ENCODE peak calls at places on chromosome 1, in five cellular contexts. E is esophagus muscularis mucosa, P is SK-N-SH, F is HCT116, J is breast epithelium. Q is an unnamed sample.

GRCh38 chr1:156797212-156797871 is 19.3 kb downstream of the SH2D2A start:
- DNase-seq in E (no peak), P (peak), F (peak), J (no peak), Q (no peak)

GRCh38 chr1:43272576-43273571 is 3.1 kb downstream of the TMEM125 start:
- DNase-seq in E (no peak), P (no peak), F (no peak), J (peak), Q (no peak)

GRCh38 chr1:224799083-224799482 is 130.4 kb upstream of the DNAH14 start:
- DNase-seq in E (peak), P (no peak), F (no peak), J (no peak), Q (no peak)

GRCh38 chr1:14362331-14362730 is 236.2 kb upstream of the KAZN start:
- DNase-seq in E (peak), P (no peak), F (no peak), J (no peak), Q (no peak)

GRCh38 chr1:13435456-13435855 is 25.2 kb downstream of the PRAMEF20 start:
- DNase-seq in E (no peak), P (no peak), F (no peak), J (no peak), Q (no peak)

GRCh38 chr1:30088594-30089556 is 634.5 kb downstream of the MATN1 start:
- DNase-seq in E (no peak), P (peak), F (no peak), J (no peak), Q (no peak)

GRCh38 chr1:38833146-38833545 is 26.4 kb downstream of the RRAGC start:
- DNase-seq in E (no peak), P (no peak), F (no peak), J (no peak), Q (no peak)

GRCh38 chr1:165858364-165858823 is 31.0 kb downstream of the UCK2 start:
- DNase-seq in E (no peak), P (no peak), F (no peak), J (no peak), Q (no peak)

GRCh38 chr1:106879538-106879937 is 176.9 kb upstream of the PRMT6 start:
- DNase-seq in E (no peak), P (no peak), F (no peak), J (no peak), Q (no peak)

GRCh38 chr1:59223943-59224639 is 72.8 kb upstream of the FGGY start:
- DNase-seq in E (no peak), P (no peak), F (no peak), J (no peak), Q (no peak)

GRCh38 chr1:1425753-1426495 is 4.8 kb upstream of the ANKRD65 start:
- DNase-seq in E (no peak), P (no peak), F (no peak), J (no peak), Q (no peak)

GRCh38 chr1:241706967-241707366 is 54.9 kb downstream of the WDR64 start:
- DNase-seq in E (no peak), P (no peak), F (peak), J (no peak), Q (no peak)

GRCh38 chr1:99407018-99407417 is 142.7 kb downstream of the PLPPR4 start:
- DNase-seq in E (no peak), P (no peak), F (no peak), J (no peak), Q (no peak)

GRCh38 chr1:53918343-53918742 is 24.4 kb downstream of the DIO1 start:
- DNase-seq in E (no peak), P (no peak), F (no peak), J (no peak), Q (no peak)

GRCh38 chr1:23384312-23385058 is 14.8 kb upstream of the ZNF436 start:
- DNase-seq in E (no peak), P (no peak), F (no peak), J (no peak), Q (no peak)

GRCh38 chr1:218348628-218349185 is 3.6 kb downstream of the TGFB2 start:
- DNase-seq in E (no peak), P (no peak), F (no peak), J (no peak), Q (no peak)

GRCh38 chr1:25641931-25642611 is 25.5 kb downstream of the MAN1C1 start:
- DNase-seq in E (peak), P (no peak), F (no peak), J (no peak), Q (no peak)

GRCh38 chr1:211323156-211324063 is 3.2 kb upstream of the TRAF5 start:
- DNase-seq in E (no peak), P (peak), F (no peak), J (no peak), Q (no peak)

GRCh38 chr1:40224040-40224439 is 23.7 kb upstream of the TMCO2 start:
- DNase-seq in E (no peak), P (no peak), F (no peak), J (no peak), Q (no peak)

GRCh38 chr1:156970017-156970416 is 49.6 kb downstream of the LRRC71 start:
- DNase-seq in E (no peak), P (no peak), F (no peak), J (no peak), Q (no peak)

GRCh38 chr1:172870901-172871606 is 179.7 kb downstream of the TNFSF18 start:
- DNase-seq in E (no peak), P (no peak), F (peak), J (no peak), Q (no peak)

GRCh38 chr1:206136241-206136640 is 19.1 kb upstream of the AVPR1B start:
- DNase-seq in E (no peak), P (no peak), F (no peak), J (no peak), Q (no peak)

GRCh38 chr1:39295901-39296300 is 91.4 kb downstream of the MACF1 start:
- DNase-seq in E (no peak), P (no peak), F (no peak), J (no peak), Q (no peak)

GRCh38 chr1:208132287-208132882 is 111.8 kb downstream of the PLXNA2 start:
- DNase-seq in E (peak), P (peak), F (peak), J (peak), Q (no peak)

GRCh38 chr1:83857108-83857507 is 141.8 kb downstream of the TTLL7 start:
- DNase-seq in E (no peak), P (peak), F (no peak), J (no peak), Q (no peak)

GRCh38 chr1:218336353-218336752 is 8.8 kb upstream of the TGFB2 start:
- DNase-seq in E (no peak), P (peak), F (no peak), J (no peak), Q (no peak)

GRCh38 chr1:248094884-248095283 is at the start of gene OR2L13:
- DNase-seq in E (no peak), P (no peak), F (no peak), J (no peak), Q (no peak)

GRCh38 chr1:227733751-227734545 is 1.2 kb downstream of the JMJD4 start:
- DNase-seq in E (no peak), P (no peak), F (no peak), J (peak), Q (no peak)

GRCh38 chr1:178282949-178283367 is 189.1 kb downstream of the RASAL2 start:
- DNase-seq in E (no peak), P (peak), F (peak), J (no peak), Q (no peak)

GRCh38 chr1:21292991-21293536 is 2.8 kb upstream of the ECE1 start:
- DNase-seq in E (no peak), P (no peak), F (no peak), J (no peak), Q (no peak)

GRCh38 chr1:216290074-216290473 is 133.2 kb downstream of the USH2A start:
- DNase-seq in E (no peak), P (no peak), F (no peak), J (no peak), Q (no peak)

GRCh38 chr1:227886993-227887696 is 60.6 kb downstream of the WNT9A start:
- DNase-seq in E (peak), P (peak), F (no peak), J (no peak), Q (no peak)

GRCh38 chr1:109466440-109467300 is at the start of gene SYPL2:
- DNase-seq in E (no peak), P (peak), F (no peak), J (no peak), Q (no peak)

GRCh38 chr1:118783095-118783758 is 204.9 kb downstream of the TBX15 start:
- DNase-seq in E (no peak), P (no peak), F (no peak), J (no peak), Q (no peak)

GRCh38 chr1:46768445-46768844 is 30.4 kb upstream of the CYP4B1 start:
- DNase-seq in E (no peak), P (no peak), F (no peak), J (no peak), Q (no peak)
- TF ChIP-seq POLR2AphosphoS5 in E (no peak), P (no peak), F (no peak), J (no peak), Q (no peak)

GRCh38 chr1:181100924-181101323 is 12.4 kb downstream of the IER5 start:
- DNase-seq in E (no peak), P (no peak), F (no peak), J (no peak), Q (no peak)
- H3K27ac ChIP-seq in E (no peak), P (peak), F (peak), J (no peak), Q (no peak)

GRCh38 chr1:233704125-233704881 is 90.4 kb downstream of the KCNK1 start:
- DNase-seq in E (peak), P (no peak), F (no peak), J (no peak), Q (no peak)
- TF ChIP-seq POLR2AphosphoS5 in E (no peak), P (no peak), F (no peak), J (no peak), Q (no peak)

GRCh38 chr1:219858980-219859379 is 69.4 kb downstream of the SLC30A10 start:
- DNase-seq in E (no peak), P (no peak), F (no peak), J (no peak), Q (no peak)
- H3K27ac ChIP-seq in E (no peak), P (no peak), F (no peak), J (no peak), Q (no peak)

DNA sequence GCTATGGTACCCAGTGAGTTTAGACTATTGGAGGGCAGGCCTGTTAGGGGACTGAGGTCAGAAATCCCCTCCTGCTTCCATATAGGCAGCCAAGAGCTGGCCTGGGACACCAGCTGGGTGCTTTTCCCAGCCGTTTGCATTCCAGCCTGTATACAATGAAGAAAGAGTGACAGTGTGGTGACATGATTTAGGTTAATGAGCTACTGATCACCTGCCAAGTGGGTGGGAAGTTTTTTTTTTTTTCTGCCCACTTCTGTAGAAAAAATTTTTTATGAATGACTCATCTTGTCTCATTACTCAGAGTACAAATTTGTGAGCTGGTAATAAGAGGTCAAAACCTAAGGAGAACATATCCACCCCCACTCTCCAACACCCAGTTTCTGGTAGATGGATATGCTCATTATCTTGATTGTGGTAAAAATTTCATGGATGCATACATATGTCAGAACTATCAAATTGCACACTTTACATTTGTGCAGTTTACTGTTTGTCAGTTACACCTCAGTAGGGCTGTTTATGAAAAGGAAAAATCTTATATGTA is 16.4 kb upstream of the CGN start:
- DNase-seq in E (no peak), P (no peak), F (peak), J (no peak), Q (no peak)
- TF ChIP-seq POLR2AphosphoS5 in E (no peak), P (peak), F (peak), J (no peak), Q (no peak)

GRCh38 chr1:28573564-28573963 is 18.5 kb upstream of the RAB42 start:
- DNase-seq in E (no peak), P (no peak), F (no peak), J (no peak), Q (no peak)

GRCh38 chr1:28577738-28578536 is 14.1 kb upstream of the RAB42 start:
- DNase-seq in E (no peak), P (no peak), F (no peak), J (no peak), Q (no peak)

GRCh38 chr1:28578696-28579218 is 13.3 kb upstream of the RAB42 start:
- DNase-seq in E (no peak), P (no peak), F (no peak), J (no peak), Q (no peak)

GRCh38 chr1:28579374-28579773 is 12.7 kb upstream of the RAB42 start:
- DNase-seq in E (no peak), P (no peak), F (no peak), J (no peak), Q (no peak)

DNA sequence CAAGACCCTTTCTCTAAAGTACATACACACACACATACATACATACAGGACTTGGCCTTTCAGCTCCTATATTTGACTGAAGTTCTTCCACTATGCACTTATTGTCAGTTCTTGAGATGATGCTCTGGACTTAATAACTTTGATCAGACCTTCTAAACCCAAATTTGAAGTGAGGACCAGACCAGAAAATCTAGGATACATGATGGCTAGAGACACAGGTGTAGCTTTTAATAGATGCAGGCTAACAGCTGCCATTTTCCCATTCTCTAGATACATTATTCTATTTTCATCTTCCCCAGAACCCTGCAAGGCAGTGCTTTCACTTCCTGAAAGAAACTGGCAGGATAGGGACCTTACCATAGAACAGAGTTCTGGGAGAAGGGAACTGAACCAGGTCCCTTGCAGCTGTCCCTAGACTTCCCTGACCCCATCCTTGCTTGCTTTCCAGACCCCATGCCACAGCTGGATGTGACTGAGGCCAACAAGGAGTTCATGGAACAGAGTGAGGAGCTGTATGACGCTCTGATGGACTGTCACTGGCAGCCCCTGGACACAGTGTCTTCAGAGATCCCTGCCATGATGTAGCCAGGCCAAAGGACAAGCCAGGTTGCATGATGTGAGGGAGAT is 14.9 kb upstream of the RAB42 start:
- DNase-seq in E (no peak), P (no peak), F (no peak), J (no peak), Q (no peak)
- H3K27ac ChIP-seq in E (no peak), P (peak), F (peak), J (no peak), Q (peak)

GRCh38 chr1:75338974-75339483 is 204.8 kb downstream of the LHX8 start:
- DNase-seq in E (no peak), P (no peak), F (no peak), J (no peak), Q (no peak)
- TF ChIP-seq POLR2AphosphoS5 in E (no peak), P (no peak), F (no peak), J (no peak), Q (no peak)